ENCODE peak calls at places on chromosome 6, in four cellular contexts. M is mucosa of descending colon, L is lower leg skin, F is psoas muscle. I is an unnamed sample.
A peak's percentile ranks its signal among the peaks of the same experiment; 100 is the strongest.

GRCh38 chr6:11363881-11364576 is 131.6 kb upstream of the NEDD9 start:
- DNase-seq in M (no peak), L (no peak), F (no peak), I (no peak)

GRCh38 chr6:169026175-169026574 is 227.5 kb downstream of the THBS2 start:
- DNase-seq in M (no peak), F (no peak), L (no peak), I (no peak)

GRCh38 chr6:131368077-131368911 is 204.7 kb upstream of the ARG1 start:
- DNase-seq in F (peak; percentile 20), M (peak; percentile 71), L (no peak), I (peak; percentile 63)

GRCh38 chr6:42674780-42675179 is 47.6 kb downstream of the PRPH2 start:
- DNase-seq in M (no peak), F (no peak), L (no peak), I (no peak)

GRCh38 chr6:104682722-104683643 is 176.7 kb downstream of the HACE1 start:
- DNase-seq in M (peak; percentile 59), F (peak; percentile 36), L (no peak), I (peak; percentile 44)

GRCh38 chr6:86016567-86016966 is 373.9 kb upstream of the SYNCRIP start:
- DNase-seq in M (no peak), F (no peak), L (no peak), I (no peak)

GRCh38 chr6:167574431-167575097 is 249.7 kb downstream of the TTLL2 start:
- DNase-seq in F (no peak), M (no peak), L (peak; percentile 80), I (peak; percentile 53)

GRCh38 chr6:30712441-30712840 is 4.6 kb downstream of the MDC1 start:
- DNase-seq in M (no peak), L (no peak), F (no peak), I (no peak)

GRCh38 chr6:133632206-133632605 is 256.7 kb upstream of the TCF21 start:
- DNase-seq in M (no peak), L (no peak), F (no peak), I (no peak)

GRCh38 chr6:6277418-6277817 is 43.0 kb downstream of the F13A1 start:
- DNase-seq in M (no peak), L (no peak), F (no peak), I (no peak)

GRCh38 chr6:33764036-33764435 is 17.3 kb upstream of the IP6K3 start:
- DNase-seq in M (no peak), L (no peak), F (no peak), I (no peak)

GRCh38 chr6:168101201-168102092 is 22.4 kb upstream of the FRMD1 start:
- DNase-seq in M (no peak), L (no peak), F (peak; percentile 14), I (peak; percentile 17)

GRCh38 chr6:17585766-17586502 is 14.2 kb upstream of the FAM8A1 start:
- DNase-seq in F (no peak), M (no peak), L (no peak), I (no peak)

GRCh38 chr6:33994198-33995045 is 151.5 kb downstream of the GRM4 start:
- DNase-seq in F (no peak), L (peak; percentile 28), M (no peak), I (no peak)

GRCh38 chr6:150751296-150751695 is 114.2 kb upstream of the MTHFD1L start:
- DNase-seq in M (no peak), L (no peak), F (no peak), I (no peak)

GRCh38 chr6:72533601-72534000 is 88.3 kb upstream of the KCNQ5 start:
- DNase-seq in L (no peak), M (no peak), F (no peak), I (no peak)

GRCh38 chr6:19602614-19603013 is 234.6 kb upstream of the ID4 start:
- DNase-seq in F (no peak), L (no peak), M (no peak), I (no peak)

GRCh38 chr6:30651143-30651542 is 4.2 kb downstream of the C6orf136 start:
- DNase-seq in F (no peak), L (no peak), M (no peak), I (no peak)

GRCh38 chr6:99185525-99185924 is 163.9 kb downstream of the FAXC start:
- DNase-seq in F (no peak), L (no peak), M (no peak), I (no peak)

GRCh38 chr6:162726997-162727346 is 594 bp downstream of the PRKN start:
- DNase-seq in L (no peak), M (no peak), F (no peak), I (no peak)

GRCh38 chr6:125957845-125958244 is 1.3 kb downstream of the HINT3 start:
- DNase-seq in L (no peak), M (no peak), F (no peak), I (no peak)

GRCh38 chr6:131636880-131637792 is at the start of gene ENPP3:
- DNase-seq in L (no peak), M (no peak), F (no peak), I (no peak)

GRCh38 chr6:30311669-30312068 is 15.1 kb upstream of the TRIM39 start:
- DNase-seq in M (no peak), L (no peak), F (no peak), I (no peak)

GRCh38 chr6:3608159-3608558 is 143.4 kb downstream of the PXDC1 start:
- DNase-seq in M (no peak), F (no peak), L (no peak), I (no peak)

GRCh38 chr6:33410711-33411631 is at the start of gene PHF1:
- DNase-seq in F (peak; percentile 82), M (peak; percentile 82), L (peak; percentile 94), I (peak; percentile 78)

GRCh38 chr6:165049362-165049761 is 260.0 kb downstream of the C6orf118 start:
- DNase-seq in M (no peak), F (no peak), L (no peak), I (peak; percentile 26)

GRCh38 chr6:150354754-150355571 is 13.8 kb upstream of the IYD start:
- DNase-seq in L (peak; percentile 5), M (no peak), F (no peak), I (no peak)

GRCh38 chr6:117306227-117306784 is 40.9 kb downstream of the VGLL2 start:
- DNase-seq in F (no peak), M (no peak), L (no peak), I (no peak)

GRCh38 chr6:160837146-160837545 is 135.1 kb downstream of the PLG start:
- DNase-seq in L (no peak), F (no peak), M (no peak), I (no peak)

GRCh38 chr6:14549319-14549770 is 431.8 kb downstream of the CD83 start:
- DNase-seq in F (no peak), M (peak; percentile 68), L (no peak), I (no peak)

GRCh38 chr6:105893741-105894140 is 192.4 kb upstream of the PRDM1 start:
- DNase-seq in M (no peak), L (no peak), F (no peak), I (no peak)

GRCh38 chr6:118542184-118542952 is 5.7 kb upstream of the PLN start:
- DNase-seq in M (no peak), F (no peak), L (no peak), I (no peak)

GRCh38 chr6:42250509-42250908 is 32.8 kb upstream of the MRPS10 start:
- DNase-seq in F (no peak), L (no peak), M (no peak), I (no peak)

GRCh38 chr6:53565886-53566285 is 21.0 kb upstream of the GCLC start:
- DNase-seq in L (no peak), M (no peak), F (no peak), I (no peak)

GRCh38 chr6:134079406-134079921 is 27.0 kb upstream of the SLC2A12 start:
- DNase-seq in F (no peak), L (no peak), M (no peak), I (no peak)

GRCh38 chr6:99521557-99522286 is 6.5 kb upstream of the USP45 start:
- DNase-seq in M (no peak), F (peak; percentile 42), L (no peak), I (peak; percentile 47)

GRCh38 chr6:36368921-36369880 is 18.3 kb downstream of the ETV7 start:
- DNase-seq in F (no peak), M (no peak), L (no peak), I (no peak)

GRCh38 chr6:142152731-142153130 is 5.7 kb downstream of the VTA1 start:
- DNase-seq in F (no peak), M (no peak), L (no peak), I (no peak)

I was measured in left cardiac atrium.